ENCODE peak calls at places on chromosomes 16 and 17, in six cellular contexts. D, I, M, O, W and N are unnamed samples.

GRCh38 chr17:65360961-65361552 is 200.4 kb downstream of the AXIN2 start:
- DNase-seq in M (no peak), W (no peak), I (peak; percentile 39), D (no peak), O (no peak), N (no peak)

GRCh38 chr17:55830210-55830609 is 79.4 kb downstream of the PCTP start:
- DNase-seq in M (no peak), W (no peak), I (no peak), D (no peak), O (no peak), N (no peak)

GRCh38 chr17:39402890-39403605 is 1.6 kb upstream of the FBXL20 start:
- DNase-seq in W (no peak), O (no peak), I (no peak), M (no peak), D (no peak), N (no peak)

GRCh38 chr17:56785396-56785795 is 48.3 kb downstream of the C17orf67 start:
- DNase-seq in D (no peak), I (peak; percentile 83), M (no peak), O (no peak), W (peak; percentile 8), N (no peak)

GRCh38 chr17:1796800-1797199 is 32.9 kb downstream of the SMYD4 start:
- DNase-seq in O (no peak), M (no peak), D (no peak), I (no peak), W (no peak), N (no peak)

GRCh38 chr17:70905796-70906195 is 736.5 kb downstream of the KCNJ2 start:
- DNase-seq in I (peak; percentile 92), W (peak; percentile 84), D (no peak), M (no peak), O (no peak), N (no peak)

GRCh38 chr16:58158137-58158536 is 29.0 kb upstream of the CFAP20 start:
- DNase-seq in W (no peak), M (no peak), I (no peak), O (no peak), D (peak; percentile 19), N (no peak)

GRCh38 chr17:30376621-30377452 is 1.9 kb upstream of the CPD start:
- DNase-seq in D (no peak), O (no peak), I (peak; percentile 80), M (no peak), W (peak; percentile 20), N (peak; percentile 70)

GRCh38 chr16:79298476-79299153 is 301.9 kb downstream of the MAF start:
- DNase-seq in M (no peak), O (no peak), W (no peak), I (no peak), D (peak; percentile 23), N (no peak)

GRCh38 chr17:12680407-12680897 is 14.8 kb downstream of the MYOCD start:
- DNase-seq in W (no peak), O (no peak), D (no peak), I (no peak), M (no peak), N (no peak)

GRCh38 chr16:19688396-19689024 is 29.5 kb downstream of the KNOP1 start:
- DNase-seq in D (no peak), I (no peak), O (no peak), M (no peak), W (no peak), N (peak; percentile 52)

GRCh38 chr16:75580-76501 is 2.2 kb upstream of the MPG start:
- DNase-seq in I (peak; percentile 45), M (peak; percentile 84), O (no peak), D (peak; percentile 56), W (peak; percentile 49), N (peak; percentile 87)

GRCh38 chr16:81808933-81809480 is 29.9 kb downstream of the PLCG2 start:
- DNase-seq in M (no peak), O (no peak), D (no peak), I (no peak), W (no peak), N (no peak)

GRCh38 chr16:67150833-67151396 is at the start of gene B3GNT9:
- DNase-seq in W (peak; percentile 65), D (peak; percentile 67), I (no peak), O (no peak), M (peak; percentile 84), N (peak; percentile 91)

GRCh38 chr16:79190542-79190941 is 410.0 kb downstream of the MAF start:
- DNase-seq in M (no peak), W (no peak), O (no peak), I (no peak), D (no peak), N (no peak)

GRCh38 chr17:42509916-42510315 is 26.1 kb upstream of the NAGLU start:
- DNase-seq in O (no peak), D (no peak), W (no peak), I (no peak), M (no peak), N (no peak)

GRCh38 chr17:32264823-32265191 is 825 bp upstream of the RHBDL3 start:
- DNase-seq in O (no peak), D (no peak), W (no peak), I (no peak), M (peak; percentile 37), N (no peak)

GRCh38 chr17:50684612-50685333 is 22.9 kb downstream of the ANKRD40 start:
- DNase-seq in M (no peak), I (peak; percentile 83), O (no peak), W (no peak), D (peak; percentile 55), N (peak; percentile 37)

GRCh38 chr16:84138824-84139627 is 6.0 kb downstream of the HSDL1 start:
- DNase-seq in O (no peak), I (no peak), W (no peak), D (no peak), M (peak; percentile 60), N (no peak)

GRCh38 chr16:54135361-54136275 is 151.0 kb downstream of the IRX3 start:
- DNase-seq in W (peak; percentile 85), I (peak; percentile 50), M (no peak), D (no peak), O (no peak), N (no peak)

GRCh38 chr17:7912927-7913524 is 3.1 kb downstream of the RNF227 start:
- DNase-seq in O (no peak), I (peak; percentile 84), W (peak; percentile 69), D (peak; percentile 33), M (no peak), N (no peak)

GRCh38 chr16:31676731-31677130 is 149.0 kb downstream of the AHSP start:
- DNase-seq in W (no peak), I (no peak), M (no peak), D (no peak), O (no peak), N (no peak)

GRCh38 chr17:10772425-10773380 is 31.2 kb downstream of the TMEM238L start:
- DNase-seq in O (no peak), D (peak; percentile 65), W (no peak), I (peak; percentile 48), M (no peak), N (no peak)
- TF ChIP-seq CTCF in O (peak; percentile 69), D (peak; percentile 86), W (peak; percentile 83), I (peak; percentile 85), M (peak; percentile 57), N (peak; percentile 60)

GRCh38 chr17:40862985-40863733 is 3.9 kb downstream of the KRT12 start:
- DNase-seq in D (peak; percentile 56), I (no peak), O (peak; percentile 54), W (no peak), M (no peak), N (no peak)
- TF ChIP-seq CTCF in D (peak; percentile 46), I (no peak), O (peak; percentile 59), W (peak; percentile 60), M (no peak), N (peak; percentile 11)

GRCh38 chr16:89615596-89616090 is 2.2 kb downstream of the DPEP1 start:
- DNase-seq in D (peak; percentile 75), M (no peak), O (peak; percentile 51), I (no peak), W (no peak), N (no peak)
- TF ChIP-seq CTCF in D (peak; percentile 67), M (peak; percentile 49), O (peak; percentile 81), I (peak; percentile 51), W (peak; percentile 81), N (peak; percentile 45)

GRCh38 chr16:6035161-6035560 is 937.6 kb upstream of the EEF2KMT start:
- DNase-seq in W (no peak), D (no peak), I (no peak), O (no peak), M (no peak), N (no peak)

GRCh38 chr16:6027733-6028132 is 930.1 kb upstream of the EEF2KMT start:
- DNase-seq in D (no peak), W (no peak), O (no peak), M (no peak), I (no peak), N (no peak)

GRCh38 chr16:6031567-6031966 is 934.0 kb upstream of the EEF2KMT start:
- DNase-seq in M (no peak), D (no peak), W (no peak), O (no peak), I (no peak), N (no peak)

GRCh38 chr16:6031102-6031501 is 933.5 kb upstream of the EEF2KMT start:
- DNase-seq in M (no peak), W (no peak), O (no peak), I (no peak), D (no peak), N (no peak)

DNA sequence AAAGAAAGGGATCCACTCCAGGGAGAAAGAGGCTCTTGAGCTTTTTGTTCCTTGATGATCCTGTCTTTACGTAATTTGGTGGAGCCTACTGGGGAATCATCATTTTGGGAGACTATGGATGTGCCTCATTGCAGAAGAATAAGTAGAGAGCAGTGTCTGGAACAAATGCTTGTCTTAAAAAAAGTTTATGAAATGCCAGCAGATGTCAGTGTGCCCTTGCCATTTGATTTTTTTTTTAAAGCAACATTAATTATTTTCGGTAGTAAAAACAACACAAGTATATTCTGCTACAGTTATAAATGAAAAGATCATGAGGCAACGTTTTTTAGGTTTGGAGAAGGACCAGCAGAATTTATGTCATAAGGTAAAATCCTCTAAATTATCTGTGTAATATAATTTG is 934.8 kb upstream of the EEF2KMT start:
- DNase-seq in D (no peak), O (no peak), W (no peak), M (no peak), I (no peak), N (no peak)
- TF ChIP-seq CTCF in D (no peak), O (peak; percentile 7), W (peak; percentile 49), M (no peak), I (no peak), N (no peak)

DNA sequence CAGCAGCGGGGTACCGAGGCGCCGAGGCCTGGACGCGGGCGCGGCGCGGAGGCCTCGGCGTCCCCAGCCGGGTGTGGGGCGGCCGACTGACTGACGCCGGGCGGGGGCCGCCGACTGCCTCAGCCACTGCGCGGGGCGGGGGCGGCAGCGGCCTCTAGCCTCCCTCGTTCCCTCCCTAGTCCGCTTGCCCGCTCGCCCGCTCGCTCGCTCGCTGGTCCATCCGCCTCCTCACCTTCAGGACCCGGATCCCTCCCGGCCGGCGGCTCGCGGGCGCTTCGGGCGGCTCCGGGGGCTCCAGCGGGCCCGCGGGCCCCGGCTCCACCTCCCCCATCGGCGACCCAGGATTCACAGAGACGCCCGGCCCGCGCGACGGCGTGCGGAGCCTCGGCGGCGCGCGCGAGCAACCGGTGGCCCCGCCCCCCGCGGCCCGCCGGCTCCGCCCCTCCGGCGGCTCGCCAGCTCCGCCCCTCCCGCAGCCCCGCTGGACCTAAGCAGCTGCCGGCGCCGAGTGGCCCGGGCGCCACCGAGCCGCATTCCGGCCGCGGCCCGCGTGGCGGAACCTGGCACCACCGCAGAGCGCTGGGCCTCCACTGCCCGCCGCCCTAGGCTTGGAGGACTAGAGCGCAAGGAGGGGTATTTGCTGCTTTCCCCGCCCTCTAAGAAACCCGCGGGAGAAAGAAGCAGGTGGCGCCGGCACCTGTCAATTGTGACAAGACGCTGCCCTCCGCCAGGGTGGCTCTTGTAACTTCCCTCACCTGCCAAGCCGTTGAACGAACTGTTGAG is 773 bp downstream of the PHLPP2 start:
- DNase-seq in I (peak; percentile 56), O (peak; percentile 73), D (peak; percentile 88), M (peak; percentile 80), W (peak; percentile 30), N (peak; percentile 89)
- TF ChIP-seq CTCF in I (no peak), O (peak; percentile 31), D (no peak), M (no peak), W (no peak), N (peak; percentile 11)